ENCODE peak calls at places on chromosome 10, in seven cellular contexts. L is GM23338; D is epithelial cell of esophagus; U is naive thymus-derived CD4-positive, alpha-beta T cell; T is psoas muscle; P is kidney; N is NCI-H1092. R is an unnamed sample.

GRCh38 chr10:75195035-75195763 is 15.4 kb upstream of the VDAC2 start:
- DNase-seq in T (no peak), L (no peak), D (no peak), P (no peak), U (no peak), N (no peak), R (no peak)

GRCh38 chr10:1809139-1809755 is 71.9 kb upstream of the ADARB2 start:
- DNase-seq in L (no peak), P (no peak), N (no peak), T (no peak), U (peak; percentile 19), D (no peak), R (no peak)

GRCh38 chr10:124864421-124865193 is 63.0 kb downstream of the ABRAXAS2 start:
- DNase-seq in T (peak; percentile 88), L (no peak), P (peak; percentile 85), D (peak; percentile 65), U (no peak), N (no peak), R (peak; percentile 81)

GRCh38 chr10:133324198-133324792 is 12.4 kb downstream of the CALY start:
- DNase-seq in N (peak; percentile 52), T (peak; percentile 71), P (peak; percentile 92), U (peak; percentile 77), D (peak; percentile 59), L (peak; percentile 84), R (no peak)

GRCh38 chr10:130232361-130233360 is 96.5 kb downstream of the GLRX3 start:
- DNase-seq in T (no peak), N (no peak), L (no peak), D (no peak), P (no peak), U (no peak), R (no peak)

GRCh38 chr10:34171957-34172527 is 643.1 kb downstream of the PARD3 start:
- DNase-seq in P (no peak), D (no peak), N (no peak), U (no peak), T (no peak), L (no peak), R (no peak)

GRCh38 chr10:91613411-91614253 is 19.2 kb downstream of the PPP1R3C start:
- DNase-seq in N (no peak), D (peak; percentile 93), T (peak; percentile 80), P (no peak), L (no peak), U (no peak), R (peak; percentile 45)

GRCh38 chr10:84424731-84425165 is 96.4 kb downstream of the CCSER2 start:
- DNase-seq in P (peak; percentile 91), T (peak; percentile 92), D (peak; percentile 94), N (no peak), L (peak; percentile 43), U (no peak), R (peak; percentile 88)